ENCODE peak calls at places on chromosome 14, in nine cellular contexts. One of them, this sample, is unnamed.

GRCh38 chr14:42224053-42224888 is 617.6 kb downstream of the LRFN5 start:
- DNase-seq in activated CD8-positive, alpha-beta memory T cell treated with anti-CD3 and anti-CD28 coated beads for 1 hour: no peak
- DNase-seq in Kasumi-1: peak; percentile 74
- DNase-seq in HEK293T: peak; percentile 51
- DNase-seq in left kidney: peak; percentile 87
- DNase-seq in NCI-H1930: peak; percentile 31
- DNase-seq in activated B cell treated with CpG ODN at 0.5 μM for 24 hours: no peak
- DNase-seq in pancreas: peak; percentile 43
- DNase-seq in T-helper 2 cell treated with Interferon-gamma antibody and Interleukin-4, amounts not matched to agents 5 μg/mL and 100 μg/mL, for 36 hours: no peak
- DNase-seq in this sample: no peak

GRCh38 chr14:53011053-53011462 is 60.2 kb upstream of the FERMT2 start:
- DNase-seq in NCI-H1930: no peak
- DNase-seq in pancreas: peak; percentile 20
- DNase-seq in left kidney: peak; percentile 38
- DNase-seq in activated CD8-positive, alpha-beta memory T cell treated with anti-CD3 and anti-CD28 coated beads for 1 hour: no peak
- DNase-seq in Kasumi-1: no peak
- DNase-seq in HEK293T: no peak
- DNase-seq in activated B cell treated with CpG ODN at 0.5 μM for 24 hours: no peak
- DNase-seq in T-helper 2 cell treated with Interferon-gamma antibody and Interleukin-4, amounts not matched to agents 5 μg/mL and 100 μg/mL, for 36 hours: no peak
- DNase-seq in this sample: no peak

GRCh38 chr14:24435998-24436354 is 6.2 kb downstream of the KHNYN start:
- DNase-seq in NCI-H1930: no peak
- DNase-seq in activated CD8-positive, alpha-beta memory T cell treated with anti-CD3 and anti-CD28 coated beads for 1 hour: no peak
- DNase-seq in Kasumi-1: no peak
- DNase-seq in HEK293T: no peak
- DNase-seq in activated B cell treated with CpG ODN at 0.5 μM for 24 hours: no peak
- DNase-seq in T-helper 2 cell treated with Interferon-gamma antibody and Interleukin-4, amounts not matched to agents 5 μg/mL and 100 μg/mL, for 36 hours: no peak
- DNase-seq in pancreas: no peak
- DNase-seq in left kidney: no peak
- DNase-seq in this sample: no peak

GRCh38 chr14:61103541-61104339 is 122.7 kb downstream of the SLC38A6 start:
- DNase-seq in Kasumi-1: peak; percentile 78
- DNase-seq in HEK293T: peak; percentile 33
- DNase-seq in T-helper 2 cell treated with Interferon-gamma antibody and Interleukin-4, amounts not matched to agents 5 μg/mL and 100 μg/mL, for 36 hours: peak; percentile 52
- DNase-seq in activated CD8-positive, alpha-beta memory T cell treated with anti-CD3 and anti-CD28 coated beads for 1 hour: no peak
- DNase-seq in left kidney: peak; percentile 53
- DNase-seq in pancreas: peak; percentile 31
- DNase-seq in NCI-H1930: no peak
- DNase-seq in activated B cell treated with CpG ODN at 0.5 μM for 24 hours: no peak
- DNase-seq in this sample: no peak

GRCh38 chr14:28754209-28754985 is 12.2 kb upstream of the FOXG1 start:
- DNase-seq in activated B cell treated with CpG ODN at 0.5 μM for 24 hours: no peak
- DNase-seq in pancreas: no peak
- DNase-seq in HEK293T: peak; percentile 54
- DNase-seq in T-helper 2 cell treated with Interferon-gamma antibody and Interleukin-4, amounts not matched to agents 5 μg/mL and 100 μg/mL, for 36 hours: no peak
- DNase-seq in left kidney: peak; percentile 77
- DNase-seq in NCI-H1930: peak; percentile 32
- DNase-seq in Kasumi-1: peak; percentile 44
- DNase-seq in activated CD8-positive, alpha-beta memory T cell treated with anti-CD3 and anti-CD28 coated beads for 1 hour: no peak
- DNase-seq in this sample: no peak

GRCh38 chr14:104221636-104222375 is 83.4 kb downstream of the KIF26A start:
- DNase-seq in pancreas: no peak
- DNase-seq in T-helper 2 cell treated with Interferon-gamma antibody and Interleukin-4, amounts not matched to agents 5 μg/mL and 100 μg/mL, for 36 hours: no peak
- DNase-seq in activated B cell treated with CpG ODN at 0.5 μM for 24 hours: no peak
- DNase-seq in HEK293T: no peak
- DNase-seq in NCI-H1930: no peak
- DNase-seq in left kidney: peak; percentile 73
- DNase-seq in Kasumi-1: no peak
- DNase-seq in activated CD8-positive, alpha-beta memory T cell treated with anti-CD3 and anti-CD28 coated beads for 1 hour: no peak
- DNase-seq in this sample: no peak

GRCh38 chr14:56247495-56248087 is 129.4 kb downstream of the PELI2 start:
- DNase-seq in Kasumi-1: no peak
- DNase-seq in HEK293T: no peak
- DNase-seq in T-helper 2 cell treated with Interferon-gamma antibody and Interleukin-4, amounts not matched to agents 5 μg/mL and 100 μg/mL, for 36 hours: no peak
- DNase-seq in left kidney: no peak
- DNase-seq in pancreas: no peak
- DNase-seq in activated B cell treated with CpG ODN at 0.5 μM for 24 hours: no peak
- DNase-seq in NCI-H1930: no peak
- DNase-seq in activated CD8-positive, alpha-beta memory T cell treated with anti-CD3 and anti-CD28 coated beads for 1 hour: no peak
- DNase-seq in this sample: no peak

GRCh38 chr14:78848234-78848820 is 678.2 kb downstream of the NRXN3 start:
- DNase-seq in pancreas: peak; percentile 13
- DNase-seq in Kasumi-1: peak; percentile 27
- DNase-seq in T-helper 2 cell treated with Interferon-gamma antibody and Interleukin-4, amounts not matched to agents 5 μg/mL and 100 μg/mL, for 36 hours: peak; percentile 4
- DNase-seq in left kidney: peak; percentile 77
- DNase-seq in HEK293T: peak; percentile 50
- DNase-seq in activated CD8-positive, alpha-beta memory T cell treated with anti-CD3 and anti-CD28 coated beads for 1 hour: no peak
- DNase-seq in activated B cell treated with CpG ODN at 0.5 μM for 24 hours: no peak
- DNase-seq in NCI-H1930: peak; percentile 55
- DNase-seq in this sample: peak; percentile 0

GRCh38 chr14:99035712-99036593 is 236.0 kb downstream of the BCL11B start:
- DNase-seq in NCI-H1930: no peak
- DNase-seq in HEK293T: no peak
- DNase-seq in activated CD8-positive, alpha-beta memory T cell treated with anti-CD3 and anti-CD28 coated beads for 1 hour: no peak
- DNase-seq in pancreas: peak; percentile 47
- DNase-seq in activated B cell treated with CpG ODN at 0.5 μM for 24 hours: no peak
- DNase-seq in left kidney: peak; percentile 79
- DNase-seq in T-helper 2 cell treated with Interferon-gamma antibody and Interleukin-4, amounts not matched to agents 5 μg/mL and 100 μg/mL, for 36 hours: no peak
- DNase-seq in Kasumi-1: no peak
- DNase-seq in this sample: no peak

GRCh38 chr14:70641548-70642312 is at the start of gene TTC9:
- DNase-seq in Kasumi-1: no peak
- DNase-seq in T-helper 2 cell treated with Interferon-gamma antibody and Interleukin-4, amounts not matched to agents 5 μg/mL and 100 μg/mL, for 36 hours: peak; percentile 23
- DNase-seq in HEK293T: peak; percentile 65
- DNase-seq in left kidney: peak; percentile 68
- DNase-seq in NCI-H1930: peak; percentile 49
- DNase-seq in activated CD8-positive, alpha-beta memory T cell treated with anti-CD3 and anti-CD28 coated beads for 1 hour: peak; percentile 8
- DNase-seq in activated B cell treated with CpG ODN at 0.5 μM for 24 hours: peak; percentile 52
- DNase-seq in pancreas: no peak
- DNase-seq in this sample: peak; percentile 26

GRCh38 chr14:55339770-55340169 is 68.5 kb downstream of the FBXO34 start:
- DNase-seq in NCI-H1930: no peak
- DNase-seq in pancreas: no peak
- DNase-seq in HEK293T: no peak
- DNase-seq in Kasumi-1: no peak
- DNase-seq in T-helper 2 cell treated with Interferon-gamma antibody and Interleukin-4, amounts not matched to agents 5 μg/mL and 100 μg/mL, for 36 hours: peak; percentile 69
- DNase-seq in activated B cell treated with CpG ODN at 0.5 μM for 24 hours: no peak
- DNase-seq in left kidney: peak; percentile 38
- DNase-seq in activated CD8-positive, alpha-beta memory T cell treated with anti-CD3 and anti-CD28 coated beads for 1 hour: no peak
- DNase-seq in this sample: no peak

GRCh38 chr14:86799244-86799647 is 1193.7 kb downstream of the GALC start:
- DNase-seq in NCI-H1930: no peak
- DNase-seq in left kidney: no peak
- DNase-seq in HEK293T: no peak
- DNase-seq in activated B cell treated with CpG ODN at 0.5 μM for 24 hours: no peak
- DNase-seq in T-helper 2 cell treated with Interferon-gamma antibody and Interleukin-4, amounts not matched to agents 5 μg/mL and 100 μg/mL, for 36 hours: no peak
- DNase-seq in Kasumi-1: peak; percentile 31
- DNase-seq in pancreas: no peak
- DNase-seq in activated CD8-positive, alpha-beta memory T cell treated with anti-CD3 and anti-CD28 coated beads for 1 hour: no peak
- DNase-seq in this sample: no peak

GRCh38 chr14:39548358-39548757 is 116.1 kb upstream of the FBXO33 start:
- DNase-seq in HEK293T: no peak
- DNase-seq in left kidney: peak; percentile 4
- DNase-seq in activated CD8-positive, alpha-beta memory T cell treated with anti-CD3 and anti-CD28 coated beads for 1 hour: no peak
- DNase-seq in pancreas: no peak
- DNase-seq in NCI-H1930: no peak
- DNase-seq in activated B cell treated with CpG ODN at 0.5 μM for 24 hours: no peak
- DNase-seq in Kasumi-1: no peak
- DNase-seq in T-helper 2 cell treated with Interferon-gamma antibody and Interleukin-4, amounts not matched to agents 5 μg/mL and 100 μg/mL, for 36 hours: no peak
- DNase-seq in this sample: no peak

GRCh38 chr14:58027904-58028303 is 124.1 kb downstream of the ARMH4 start:
- DNase-seq in Kasumi-1: peak; percentile 23
- DNase-seq in pancreas: no peak
- DNase-seq in T-helper 2 cell treated with Interferon-gamma antibody and Interleukin-4, amounts not matched to agents 5 μg/mL and 100 μg/mL, for 36 hours: no peak
- DNase-seq in NCI-H1930: no peak
- DNase-seq in activated CD8-positive, alpha-beta memory T cell treated with anti-CD3 and anti-CD28 coated beads for 1 hour: no peak
- DNase-seq in HEK293T: no peak
- DNase-seq in left kidney: no peak
- DNase-seq in activated B cell treated with CpG ODN at 0.5 μM for 24 hours: no peak
- DNase-seq in this sample: no peak

GRCh38 chr14:35533357-35534129 is 421 bp upstream of the INSM2 start:
- DNase-seq in pancreas: peak; percentile 55
- DNase-seq in NCI-H1930: peak; percentile 22
- DNase-seq in activated CD8-positive, alpha-beta memory T cell treated with anti-CD3 and anti-CD28 coated beads for 1 hour: peak; percentile 28
- DNase-seq in Kasumi-1: peak; percentile 45
- DNase-seq in activated B cell treated with CpG ODN at 0.5 μM for 24 hours: peak; percentile 55
- DNase-seq in HEK293T: peak; percentile 84
- DNase-seq in left kidney: peak; percentile 91
- DNase-seq in T-helper 2 cell treated with Interferon-gamma antibody and Interleukin-4, amounts not matched to agents 5 μg/mL and 100 μg/mL, for 36 hours: peak; percentile 62
- DNase-seq in this sample: peak; percentile 27

GRCh38 chr14:84622357-84622756 is 907.6 kb upstream of the FLRT2 start:
- DNase-seq in pancreas: no peak
- DNase-seq in NCI-H1930: no peak
- DNase-seq in activated B cell treated with CpG ODN at 0.5 μM for 24 hours: no peak
- DNase-seq in Kasumi-1: no peak
- DNase-seq in T-helper 2 cell treated with Interferon-gamma antibody and Interleukin-4, amounts not matched to agents 5 μg/mL and 100 μg/mL, for 36 hours: no peak
- DNase-seq in left kidney: no peak
- DNase-seq in HEK293T: no peak
- DNase-seq in activated CD8-positive, alpha-beta memory T cell treated with anti-CD3 and anti-CD28 coated beads for 1 hour: no peak
- DNase-seq in this sample: no peak

GRCh38 chr14:22303589-22304195 is 285.3 kb downstream of the DAD1 start:
- DNase-seq in HEK293T: no peak
- DNase-seq in T-helper 2 cell treated with Interferon-gamma antibody and Interleukin-4, amounts not matched to agents 5 μg/mL and 100 μg/mL, for 36 hours: no peak
- DNase-seq in Kasumi-1: peak; percentile 21
- DNase-seq in left kidney: peak; percentile 16
- DNase-seq in NCI-H1930: peak; percentile 6
- DNase-seq in activated B cell treated with CpG ODN at 0.5 μM for 24 hours: no peak
- DNase-seq in activated CD8-positive, alpha-beta memory T cell treated with anti-CD3 and anti-CD28 coated beads for 1 hour: no peak
- DNase-seq in pancreas: no peak
- DNase-seq in this sample: no peak

GRCh38 chr14:71444030-71444822 is 488.0 kb upstream of the RGS6 start:
- DNase-seq in Kasumi-1: no peak
- DNase-seq in left kidney: no peak
- DNase-seq in pancreas: no peak
- DNase-seq in activated B cell treated with CpG ODN at 0.5 μM for 24 hours: no peak
- DNase-seq in HEK293T: no peak
- DNase-seq in NCI-H1930: no peak
- DNase-seq in activated CD8-positive, alpha-beta memory T cell treated with anti-CD3 and anti-CD28 coated beads for 1 hour: no peak
- DNase-seq in T-helper 2 cell treated with Interferon-gamma antibody and Interleukin-4, amounts not matched to agents 5 μg/mL and 100 μg/mL, for 36 hours: no peak
- DNase-seq in this sample: no peak

GRCh38 chr14:103725739-103726395 is 10.3 kb downstream of the ZFYVE21 start:
- DNase-seq in pancreas: peak; percentile 32
- DNase-seq in NCI-H1930: no peak
- DNase-seq in HEK293T: no peak
- DNase-seq in Kasumi-1: no peak
- DNase-seq in left kidney: no peak
- DNase-seq in activated CD8-positive, alpha-beta memory T cell treated with anti-CD3 and anti-CD28 coated beads for 1 hour: no peak
- DNase-seq in T-helper 2 cell treated with Interferon-gamma antibody and Interleukin-4, amounts not matched to agents 5 μg/mL and 100 μg/mL, for 36 hours: no peak
- DNase-seq in activated B cell treated with CpG ODN at 0.5 μM for 24 hours: no peak
- DNase-seq in this sample: no peak

GRCh38 chr14:23727566-23728335 is 91.6 kb downstream of the DHRS2 start:
- DNase-seq in pancreas: no peak
- DNase-seq in Kasumi-1: peak; percentile 74
- DNase-seq in activated B cell treated with CpG ODN at 0.5 μM for 24 hours: no peak
- DNase-seq in HEK293T: peak; percentile 58
- DNase-seq in NCI-H1930: no peak
- DNase-seq in activated CD8-positive, alpha-beta memory T cell treated with anti-CD3 and anti-CD28 coated beads for 1 hour: no peak
- DNase-seq in T-helper 2 cell treated with Interferon-gamma antibody and Interleukin-4, amounts not matched to agents 5 μg/mL and 100 μg/mL, for 36 hours: no peak
- DNase-seq in left kidney: peak; percentile 75
- DNase-seq in this sample: no peak

GRCh38 chr14:49986344-49987014 is 93.6 kb downstream of the ARF6 start:
- DNase-seq in HEK293T: no peak
- DNase-seq in Kasumi-1: no peak
- DNase-seq in left kidney: no peak
- DNase-seq in T-helper 2 cell treated with Interferon-gamma antibody and Interleukin-4, amounts not matched to agents 5 μg/mL and 100 μg/mL, for 36 hours: no peak
- DNase-seq in activated B cell treated with CpG ODN at 0.5 μM for 24 hours: no peak
- DNase-seq in NCI-H1930: no peak
- DNase-seq in activated CD8-positive, alpha-beta memory T cell treated with anti-CD3 and anti-CD28 coated beads for 1 hour: no peak
- DNase-seq in pancreas: no peak
- DNase-seq in this sample: no peak